ENCODE peak calls at places on chromosome 14, in six cellular contexts. One of them, this sample, is unnamed. For H3K36me3 and H3K4me1, the result is how much of the 10 kb centered on the place peaks cover.

GRCh38 chr14:20808084-20808483 is 5.4 kb upstream of the RNASE1 start:
- DNase-seq in osteoblast: no peak
- DNase-seq in hepatocyte: no peak
- DNase-seq in Peyer's patch: no peak
- DNase-seq in GM23338: no peak
- DNase-seq in lung: no peak
- DNase-seq in this sample: no peak

GRCh38 chr14:92657457-92658142 is 90.8 kb downstream of the LGMN start:
- DNase-seq in lung: peak
- DNase-seq in GM23338: no peak
- DNase-seq in osteoblast: no peak
- DNase-seq in hepatocyte: no peak
- DNase-seq in Peyer's patch: no peak
- DNase-seq in this sample: no peak

GRCh38 chr14:85234626-85235025 is 295.3 kb upstream of the FLRT2 start:
- DNase-seq in Peyer's patch: no peak
- DNase-seq in hepatocyte: no peak
- DNase-seq in lung: no peak
- DNase-seq in GM23338: no peak
- DNase-seq in osteoblast: no peak
- DNase-seq in this sample: no peak

GRCh38 chr14:39303100-39303499 is 69.4 kb downstream of the MIA2 start:
- DNase-seq in GM23338: no peak
- DNase-seq in lung: no peak
- DNase-seq in Peyer's patch: no peak
- DNase-seq in hepatocyte: no peak
- DNase-seq in osteoblast: no peak
- DNase-seq in this sample: no peak

GRCh38 chr14:59823190-59823589 is 47.4 kb downstream of the RTN1 start:
- DNase-seq in Peyer's patch: no peak
- DNase-seq in GM23338: no peak
- DNase-seq in hepatocyte: no peak
- DNase-seq in lung: no peak
- DNase-seq in osteoblast: no peak
- DNase-seq in this sample: no peak

GRCh38 chr14:85576161-85576560 is 46.2 kb downstream of the FLRT2 start:
- DNase-seq in lung: no peak
- DNase-seq in osteoblast: no peak
- DNase-seq in Peyer's patch: no peak
- DNase-seq in GM23338: no peak
- DNase-seq in hepatocyte: no peak
- DNase-seq in this sample: no peak

GRCh38 chr14:47148686-47149085 is 497.1 kb upstream of the RPL10L start:
- DNase-seq in GM23338: no peak
- DNase-seq in Peyer's patch: no peak
- DNase-seq in osteoblast: no peak
- DNase-seq in hepatocyte: no peak
- DNase-seq in lung: no peak
- DNase-seq in this sample: no peak

GRCh38 chr14:86115972-86116371 is 586.0 kb downstream of the FLRT2 start:
- DNase-seq in GM23338: no peak
- DNase-seq in osteoblast: no peak
- DNase-seq in lung: no peak
- DNase-seq in hepatocyte: no peak
- DNase-seq in Peyer's patch: peak
- DNase-seq in this sample: no peak

GRCh38 chr14:30275604-30276003 is 283.4 kb upstream of the G2E3 start:
- DNase-seq in lung: no peak
- DNase-seq in osteoblast: no peak
- DNase-seq in Peyer's patch: no peak
- DNase-seq in GM23338: no peak
- DNase-seq in hepatocyte: no peak
- DNase-seq in this sample: no peak

GRCh38 chr14:68408680-68409079 is 384.2 kb downstream of the ZFP36L1 start:
- DNase-seq in hepatocyte: no peak
- DNase-seq in GM23338: no peak
- DNase-seq in lung: no peak
- DNase-seq in osteoblast: peak
- DNase-seq in Peyer's patch: no peak
- DNase-seq in this sample: no peak

GRCh38 chr14:87955501-87955900 is 37.5 kb downstream of the GALC start:
- DNase-seq in Peyer's patch: no peak
- DNase-seq in hepatocyte: no peak
- DNase-seq in osteoblast: no peak
- DNase-seq in GM23338: no peak
- DNase-seq in lung: no peak
- DNase-seq in this sample: no peak

GRCh38 chr14:31726337-31726736 is 165.1 kb downstream of the NUBPL start:
- DNase-seq in lung: no peak
- DNase-seq in GM23338: no peak
- DNase-seq in osteoblast: no peak
- DNase-seq in hepatocyte: no peak
- DNase-seq in Peyer's patch: no peak
- DNase-seq in this sample: no peak

GRCh38 chr14:60722836-60723217 is 1.3 kb downstream of the SIX4 start:
- DNase-seq in GM23338: peak
- DNase-seq in hepatocyte: peak
- DNase-seq in osteoblast: peak
- DNase-seq in Peyer's patch: no peak
- DNase-seq in lung: no peak
- DNase-seq in this sample: peak

GRCh38 chr14:59632381-59632780 is 55.8 kb upstream of the CCDC175 start:
- DNase-seq in lung: no peak
- DNase-seq in hepatocyte: peak
- DNase-seq in Peyer's patch: no peak
- DNase-seq in osteoblast: peak
- DNase-seq in GM23338: peak
- DNase-seq in this sample: no peak

GRCh38 chr14:24852312-24853060 is 197.5 kb downstream of the STXBP6 start:
- DNase-seq in hepatocyte: no peak
- DNase-seq in Peyer's patch: no peak
- DNase-seq in osteoblast: no peak
- DNase-seq in lung: no peak
- DNase-seq in GM23338: peak
- DNase-seq in this sample: no peak

GRCh38 chr14:26841920-26842741 is 244.3 kb upstream of the NOVA1 start:
- DNase-seq in lung: peak
- DNase-seq in GM23338: no peak
- DNase-seq in hepatocyte: peak
- DNase-seq in osteoblast: peak
- DNase-seq in Peyer's patch: no peak
- DNase-seq in this sample: peak

GRCh38 chr14:51527073-51527472 is 124.6 kb upstream of the FRMD6 start:
- DNase-seq in hepatocyte: no peak
- DNase-seq in osteoblast: no peak
- DNase-seq in Peyer's patch: no peak
- DNase-seq in lung: no peak
- DNase-seq in GM23338: no peak
- DNase-seq in this sample: no peak

GRCh38 chr14:103613517-103613916 is 15.5 kb upstream of the KLC1 start:
- DNase-seq in Peyer's patch: no peak
- DNase-seq in hepatocyte: no peak
- DNase-seq in GM23338: no peak
- DNase-seq in lung: no peak
- DNase-seq in osteoblast: no peak
- DNase-seq in this sample: no peak

GRCh38 chr14:105853907-105854599 is 327.7 kb downstream of the TMEM121 start:
- DNase-seq in Peyer's patch: no peak
- DNase-seq in GM23338: no peak
- DNase-seq in osteoblast: peak
- DNase-seq in hepatocyte: no peak
- DNase-seq in lung: no peak
- DNase-seq in this sample: peak

GRCh38 chr14:65102441-65103149 is at the start of gene MAX:
- DNase-seq in osteoblast: peak
- DNase-seq in lung: peak
- DNase-seq in hepatocyte: peak
- DNase-seq in Peyer's patch: peak
- DNase-seq in GM23338: peak
- DNase-seq in this sample: peak

GRCh38 chr14:103401223-103402214 is 16.3 kb downstream of the MARK3 start:
- DNase-seq in Peyer's patch: no peak
- DNase-seq in GM23338: peak
- DNase-seq in lung: no peak
- DNase-seq in hepatocyte: no peak
- DNase-seq in osteoblast: no peak
- DNase-seq in this sample: no peak

GRCh38 chr14:24093901-24094838 is at the start of gene PCK2:
- DNase-seq in GM23338: peak
- DNase-seq in lung: peak
- DNase-seq in osteoblast: peak
- DNase-seq in hepatocyte: peak
- DNase-seq in Peyer's patch: peak
- DNase-seq in this sample: peak

GRCh38 chr14:86481105-86481504 is 951.2 kb downstream of the FLRT2 start:
- DNase-seq in hepatocyte: peak
- DNase-seq in osteoblast: no peak
- DNase-seq in lung: no peak
- DNase-seq in GM23338: no peak
- DNase-seq in Peyer's patch: no peak
- DNase-seq in this sample: no peak

GRCh38 chr14:105154476-105154871 is 14.1 kb downstream of the JAG2 start:
- DNase-seq in Peyer's patch: no peak
- DNase-seq in GM23338: no peak
- DNase-seq in hepatocyte: no peak
- DNase-seq in lung: no peak
- DNase-seq in osteoblast: peak
- DNase-seq in this sample: no peak

GRCh38 chr14:74867673-74868072 is 8.3 kb downstream of the PROX2 start:
- DNase-seq in Peyer's patch: no peak
- DNase-seq in hepatocyte: no peak
- DNase-seq in GM23338: no peak
- DNase-seq in osteoblast: peak
- DNase-seq in lung: no peak
- DNase-seq in this sample: no peak

GRCh38 chr14:54200726-54201125 is 196.1 kb upstream of the CDKN3 start:
- DNase-seq in lung: no peak
- DNase-seq in osteoblast: peak
- DNase-seq in GM23338: no peak
- DNase-seq in Peyer's patch: no peak
- DNase-seq in hepatocyte: no peak
- DNase-seq in this sample: no peak

GRCh38 chr14:67423424-67423823 is 11.5 kb upstream of the PLEK2 start:
- DNase-seq in osteoblast: no peak
- DNase-seq in lung: no peak
- DNase-seq in Peyer's patch: no peak
- DNase-seq in hepatocyte: no peak
- DNase-seq in GM23338: no peak
- DNase-seq in this sample: no peak

GRCh38 chr14:21795456-21795855 is 121.8 kb upstream of the OR4E1 start:
- DNase-seq in Peyer's patch: no peak
- DNase-seq in hepatocyte: no peak
- DNase-seq in GM23338: no peak
- DNase-seq in osteoblast: no peak
- DNase-seq in lung: no peak
- DNase-seq in this sample: no peak

GRCh38 chr14:75793806-75794205 is 132.8 kb downstream of the TTLL5 start:
- DNase-seq in lung: no peak
- DNase-seq in osteoblast: no peak
- DNase-seq in GM23338: peak
- DNase-seq in Peyer's patch: no peak
- DNase-seq in hepatocyte: peak
- DNase-seq in this sample: no peak

DNA sequence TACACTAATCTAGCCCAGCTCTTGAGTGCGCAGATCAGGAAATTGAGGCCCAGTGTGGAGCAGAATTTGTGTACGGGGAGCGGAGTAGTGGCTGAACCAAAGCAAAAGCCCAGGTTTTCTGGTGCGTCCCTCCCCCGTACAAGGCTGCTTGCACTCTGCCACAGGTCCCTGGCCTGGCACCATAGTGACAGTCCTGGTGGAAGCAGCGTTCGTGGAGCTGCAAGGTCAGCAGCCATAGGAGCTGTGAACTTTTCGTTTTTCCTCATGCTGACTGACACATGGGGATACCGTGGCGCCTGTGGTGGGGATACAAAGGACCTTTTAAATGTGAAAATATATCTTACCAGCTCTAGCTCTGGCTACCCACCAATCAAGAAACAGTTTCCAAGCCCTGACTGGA is 1.8 kb downstream of the EVL start:
- DNase-seq in osteoblast: no peak
- DNase-seq in hepatocyte: no peak
- DNase-seq in lung: no peak
- DNase-seq in GM23338: no peak
- DNase-seq in Peyer's patch: no peak
- DNase-seq in this sample: no peak
- TF ChIP-seq CTCF in osteoblast: no peak
- TF ChIP-seq CTCF in hepatocyte: no peak
- TF ChIP-seq CTCF in lung: no peak
- TF ChIP-seq CTCF in GM23338: no peak
- TF ChIP-seq CTCF in Peyer's patch: no peak
- TF ChIP-seq CTCF in this sample: no peak

DNA sequence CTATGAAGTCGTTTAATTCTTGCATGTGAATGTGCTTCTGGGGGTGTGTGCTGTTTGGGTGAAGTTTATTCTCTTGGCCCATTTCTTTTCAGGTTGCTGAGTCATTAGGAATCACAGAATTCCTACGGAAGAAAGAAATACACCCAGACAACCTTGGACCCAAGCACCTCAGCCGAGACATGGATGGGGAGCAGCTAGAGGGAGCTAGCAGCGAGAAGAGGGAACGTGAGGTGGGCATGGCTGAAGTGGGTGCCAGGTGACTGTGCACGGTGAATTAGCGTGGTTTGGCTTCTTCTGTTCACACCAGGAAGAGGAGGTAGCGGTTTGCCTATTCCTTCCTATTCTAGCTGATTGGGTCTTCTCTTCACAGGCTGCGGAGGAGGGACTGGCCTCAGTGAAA is 19.2 kb downstream of the ZNF839 start:
- DNase-seq in lung: no peak
- DNase-seq in GM23338: peak
- DNase-seq in Peyer's patch: no peak
- DNase-seq in osteoblast: no peak
- DNase-seq in hepatocyte: no peak
- DNase-seq in this sample: no peak
- H3K36me3 ChIP-seq in lung: under half
- H3K36me3 ChIP-seq in GM23338: under half
- H3K36me3 ChIP-seq in Peyer's patch: under half
- H3K36me3 ChIP-seq in osteoblast: under half
- H3K36me3 ChIP-seq in hepatocyte: under half
- H3K36me3 ChIP-seq in this sample: under half

DNA sequence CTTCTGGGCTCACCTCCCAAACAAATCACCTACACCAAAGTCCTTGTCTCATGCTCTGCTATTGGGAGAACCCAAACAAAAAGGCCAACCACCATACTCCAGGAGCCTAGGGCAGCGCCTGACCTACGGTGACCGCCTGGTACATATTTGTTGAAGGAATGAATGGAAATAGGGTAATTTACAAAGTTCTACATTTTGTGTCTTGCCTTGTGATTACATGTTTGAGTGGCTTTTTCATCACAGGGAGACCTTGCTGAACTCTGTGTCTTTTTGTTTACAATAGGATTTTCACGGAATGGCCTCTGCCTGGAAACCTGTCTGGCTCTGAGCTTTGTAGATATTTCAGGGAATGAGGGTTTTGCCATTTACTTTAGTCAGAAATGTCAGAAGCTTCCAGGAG is 11.3 kb upstream of the PRIMA1 start:
- DNase-seq in hepatocyte: peak
- DNase-seq in osteoblast: no peak
- DNase-seq in lung: no peak
- DNase-seq in Peyer's patch: no peak
- DNase-seq in GM23338: no peak
- DNase-seq in this sample: peak
- H3K4me1 ChIP-seq in hepatocyte: under half
- H3K4me1 ChIP-seq in osteoblast: under half
- H3K4me1 ChIP-seq in lung: under half
- H3K4me1 ChIP-seq in Peyer's patch: under half
- H3K4me1 ChIP-seq in GM23338: under half
- H3K4me1 ChIP-seq in this sample: under half

GRCh38 chr14:71932229-71932951 is at the start of gene RGS6:
- DNase-seq in hepatocyte: peak
- DNase-seq in GM23338: peak
- DNase-seq in lung: peak
- DNase-seq in osteoblast: no peak
- DNase-seq in Peyer's patch: peak
- DNase-seq in this sample: no peak
- TF ChIP-seq CTCF in hepatocyte: peak
- TF ChIP-seq CTCF in GM23338: no peak
- TF ChIP-seq CTCF in lung: no peak
- TF ChIP-seq CTCF in osteoblast: no peak
- TF ChIP-seq CTCF in Peyer's patch: no peak
- TF ChIP-seq CTCF in this sample: no peak

This sample was measured in Caco-2.